ENCODE peak calls at places on chromosomes 11 and 22, in six cellular contexts. One of them, this sample, is unnamed.

GRCh38 chr11:108601150-108601549 is 7.6 kb upstream of the EXPH5 start:
- DNase-seq in transverse colon: no peak
- DNase-seq in thyroid gland: no peak
- DNase-seq in GM06990: no peak
- DNase-seq in lower lobe of right lung: no peak
- DNase-seq in psoas muscle: no peak
- DNase-seq in this sample: no peak

GRCh38 chr22:40966683-40967082 is 15.5 kb downstream of the RBX1 start:
- DNase-seq in transverse colon: no peak
- DNase-seq in thyroid gland: no peak
- DNase-seq in GM06990: no peak
- DNase-seq in lower lobe of right lung: peak; percentile 31
- DNase-seq in psoas muscle: no peak
- DNase-seq in this sample: no peak

GRCh38 chr11:102343789-102344188 is 3.2 kb upstream of the BIRC2 start:
- DNase-seq in transverse colon: no peak
- DNase-seq in thyroid gland: no peak
- DNase-seq in GM06990: no peak
- DNase-seq in lower lobe of right lung: no peak
- DNase-seq in psoas muscle: no peak
- DNase-seq in this sample: no peak

GRCh38 chr11:105181100-105181499 is 41.5 kb upstream of the CARD18 start:
- DNase-seq in transverse colon: no peak
- DNase-seq in thyroid gland: no peak
- DNase-seq in GM06990: no peak
- DNase-seq in lower lobe of right lung: no peak
- DNase-seq in psoas muscle: no peak
- DNase-seq in this sample: no peak

GRCh38 chr11:45774023-45774655 is 30.8 kb upstream of the SLC35C1 start:
- DNase-seq in transverse colon: no peak
- DNase-seq in thyroid gland: no peak
- DNase-seq in GM06990: no peak
- DNase-seq in lower lobe of right lung: no peak
- DNase-seq in psoas muscle: no peak
- DNase-seq in this sample: no peak

GRCh38 chr11:36540998-36541397 is 26.8 kb upstream of the RAG1 start:
- DNase-seq in transverse colon: peak; percentile 51
- DNase-seq in thyroid gland: no peak
- DNase-seq in GM06990: peak; percentile 29
- DNase-seq in lower lobe of right lung: no peak
- DNase-seq in psoas muscle: no peak
- DNase-seq in this sample: no peak

GRCh38 chr11:33652930-33653329 is 47.7 kb downstream of the C11orf91 start:
- DNase-seq in transverse colon: no peak
- DNase-seq in thyroid gland: no peak
- DNase-seq in GM06990: no peak
- DNase-seq in lower lobe of right lung: no peak
- DNase-seq in psoas muscle: no peak
- DNase-seq in this sample: no peak

GRCh38 chr22:50170453-50171318 is at the start of gene PANX2:
- DNase-seq in transverse colon: no peak
- DNase-seq in thyroid gland: peak; percentile 34
- DNase-seq in GM06990: no peak
- DNase-seq in lower lobe of right lung: no peak
- DNase-seq in psoas muscle: peak; percentile 52
- DNase-seq in this sample: no peak

GRCh38 chr11:80155412-80156017 is 714.7 kb upstream of the TENM4 start:
- DNase-seq in transverse colon: no peak
- DNase-seq in thyroid gland: no peak
- DNase-seq in GM06990: no peak
- DNase-seq in lower lobe of right lung: no peak
- DNase-seq in psoas muscle: no peak
- DNase-seq in this sample: no peak

GRCh38 chr22:30017375-30017774 is 62.9 kb upstream of the HORMAD2 start:
- DNase-seq in transverse colon: no peak
- DNase-seq in thyroid gland: no peak
- DNase-seq in GM06990: no peak
- DNase-seq in lower lobe of right lung: no peak
- DNase-seq in psoas muscle: no peak
- DNase-seq in this sample: no peak

GRCh38 chr11:95919514-95919913 is 4.4 kb downstream of the MTMR2 start:
- DNase-seq in transverse colon: no peak
- DNase-seq in thyroid gland: no peak
- DNase-seq in GM06990: no peak
- DNase-seq in lower lobe of right lung: no peak
- DNase-seq in psoas muscle: no peak
- DNase-seq in this sample: no peak

GRCh38 chr11:119567667-119568582 is 145.0 kb upstream of the THY1 start:
- DNase-seq in transverse colon: no peak
- DNase-seq in thyroid gland: peak; percentile 41
- DNase-seq in GM06990: peak; percentile 36
- DNase-seq in lower lobe of right lung: no peak
- DNase-seq in psoas muscle: no peak
- DNase-seq in this sample: no peak

GRCh38 chr11:68956547-68957254 is 24.1 kb downstream of the MRGPRD start:
- DNase-seq in transverse colon: no peak
- DNase-seq in thyroid gland: no peak
- DNase-seq in GM06990: no peak
- DNase-seq in lower lobe of right lung: no peak
- DNase-seq in psoas muscle: peak; percentile 26
- DNase-seq in this sample: no peak

GRCh38 chr11:10806206-10806605 is 2.5 kb downstream of the EIF4G2 start:
- DNase-seq in transverse colon: no peak
- DNase-seq in thyroid gland: no peak
- DNase-seq in GM06990: no peak
- DNase-seq in lower lobe of right lung: no peak
- DNase-seq in psoas muscle: no peak
- DNase-seq in this sample: no peak

GRCh38 chr11:86724137-86724536 is 51.7 kb upstream of the ME3 start:
- DNase-seq in transverse colon: no peak
- DNase-seq in thyroid gland: no peak
- DNase-seq in GM06990: no peak
- DNase-seq in lower lobe of right lung: no peak
- DNase-seq in psoas muscle: no peak
- DNase-seq in this sample: no peak

GRCh38 chr22:36302439-36303114 is 49.6 kb downstream of the APOL1 start:
- DNase-seq in transverse colon: no peak
- DNase-seq in thyroid gland: no peak
- DNase-seq in GM06990: no peak
- DNase-seq in lower lobe of right lung: no peak
- DNase-seq in psoas muscle: no peak
- DNase-seq in this sample: no peak

GRCh38 chr22:40153186-40153585 is 24.5 kb upstream of the TNRC6B start:
- DNase-seq in transverse colon: no peak
- DNase-seq in thyroid gland: no peak
- DNase-seq in GM06990: no peak
- DNase-seq in lower lobe of right lung: no peak
- DNase-seq in psoas muscle: no peak
- DNase-seq in this sample: no peak

GRCh38 chr11:134725211-134725610 is 313.2 kb upstream of the B3GAT1 start:
- DNase-seq in transverse colon: no peak
- DNase-seq in thyroid gland: no peak
- DNase-seq in GM06990: no peak
- DNase-seq in lower lobe of right lung: no peak
- DNase-seq in psoas muscle: no peak
- DNase-seq in this sample: no peak

GRCh38 chr11:118908931-118909618 is 16.7 kb downstream of the BCL9L start:
- DNase-seq in transverse colon: peak; percentile 71
- DNase-seq in thyroid gland: peak; percentile 87
- DNase-seq in GM06990: no peak
- DNase-seq in lower lobe of right lung: peak; percentile 75
- DNase-seq in psoas muscle: peak; percentile 94
- DNase-seq in this sample: no peak

GRCh38 chr11:68677432-68677831 is 6.9 kb upstream of the GAL start:
- DNase-seq in transverse colon: no peak
- DNase-seq in thyroid gland: no peak
- DNase-seq in GM06990: no peak
- DNase-seq in lower lobe of right lung: no peak
- DNase-seq in psoas muscle: peak; percentile 69
- DNase-seq in this sample: peak; percentile 93

GRCh38 chr22:24521791-24522245 is 26.7 kb downstream of the UPB1 start:
- DNase-seq in transverse colon: peak; percentile 68
- DNase-seq in thyroid gland: peak; percentile 80
- DNase-seq in GM06990: no peak
- DNase-seq in lower lobe of right lung: peak; percentile 76
- DNase-seq in psoas muscle: peak; percentile 52
- DNase-seq in this sample: peak; percentile 47

GRCh38 chr22:48819991-48820390 is 1007.7 kb downstream of the BRD1 start:
- DNase-seq in transverse colon: no peak
- DNase-seq in thyroid gland: no peak
- DNase-seq in GM06990: no peak
- DNase-seq in lower lobe of right lung: no peak
- DNase-seq in psoas muscle: no peak
- DNase-seq in this sample: no peak

GRCh38 chr11:79101736-79102135 is 339.1 kb downstream of the TENM4 start:
- DNase-seq in transverse colon: no peak
- DNase-seq in thyroid gland: peak; percentile 51
- DNase-seq in GM06990: no peak
- DNase-seq in lower lobe of right lung: no peak
- DNase-seq in psoas muscle: no peak
- DNase-seq in this sample: no peak

GRCh38 chr11:42657169-42657568 is 654.6 kb upstream of the API5 start:
- DNase-seq in transverse colon: no peak
- DNase-seq in thyroid gland: no peak
- DNase-seq in GM06990: no peak
- DNase-seq in lower lobe of right lung: no peak
- DNase-seq in psoas muscle: no peak
- DNase-seq in this sample: no peak

GRCh38 chr11:63813563-63814382 is 517 bp downstream of the SPINDOC start:
- DNase-seq in transverse colon: peak; percentile 47
- DNase-seq in thyroid gland: peak; percentile 65
- DNase-seq in GM06990: peak; percentile 64
- DNase-seq in lower lobe of right lung: peak; percentile 72
- DNase-seq in psoas muscle: peak; percentile 71
- DNase-seq in this sample: no peak

DNA sequence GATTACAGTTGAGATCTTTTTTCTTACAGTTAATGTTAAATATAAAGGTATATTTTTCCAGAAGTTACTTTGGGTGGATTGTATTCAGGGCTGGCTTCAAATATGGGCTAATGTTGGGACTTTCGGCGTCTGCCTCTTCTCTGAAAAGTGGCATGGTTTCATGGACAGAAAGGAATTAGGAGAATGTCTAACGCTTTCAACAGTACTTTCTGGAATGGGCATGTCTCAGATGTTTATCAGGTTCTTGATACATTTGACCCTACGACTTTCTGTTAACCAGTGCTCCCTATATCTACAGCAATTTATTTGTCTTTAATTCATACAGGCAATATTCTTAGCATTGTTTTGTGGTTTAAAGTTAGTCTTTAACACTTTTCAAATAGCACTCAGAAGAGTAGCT is 33.7 kb downstream of the ZC3H12C start:
- DNase-seq in transverse colon: no peak
- DNase-seq in thyroid gland: no peak
- DNase-seq in GM06990: no peak
- DNase-seq in lower lobe of right lung: no peak
- DNase-seq in psoas muscle: no peak
- DNase-seq in this sample: no peak
- H3K36me3 ChIP-seq in transverse colon: no peaks in the 10 kb centered on the region
- H3K36me3 ChIP-seq in thyroid gland: no peaks in the 10 kb centered on the region
- H3K36me3 ChIP-seq in GM06990: peaks cover 2% of the 10 kb centered on the region
- H3K36me3 ChIP-seq in lower lobe of right lung: no peaks in the 10 kb centered on the region
- H3K36me3 ChIP-seq in psoas muscle: no peaks in the 10 kb centered on the region
- H3K36me3 ChIP-seq in this sample: no peaks in the 10 kb centered on the region

DNA sequence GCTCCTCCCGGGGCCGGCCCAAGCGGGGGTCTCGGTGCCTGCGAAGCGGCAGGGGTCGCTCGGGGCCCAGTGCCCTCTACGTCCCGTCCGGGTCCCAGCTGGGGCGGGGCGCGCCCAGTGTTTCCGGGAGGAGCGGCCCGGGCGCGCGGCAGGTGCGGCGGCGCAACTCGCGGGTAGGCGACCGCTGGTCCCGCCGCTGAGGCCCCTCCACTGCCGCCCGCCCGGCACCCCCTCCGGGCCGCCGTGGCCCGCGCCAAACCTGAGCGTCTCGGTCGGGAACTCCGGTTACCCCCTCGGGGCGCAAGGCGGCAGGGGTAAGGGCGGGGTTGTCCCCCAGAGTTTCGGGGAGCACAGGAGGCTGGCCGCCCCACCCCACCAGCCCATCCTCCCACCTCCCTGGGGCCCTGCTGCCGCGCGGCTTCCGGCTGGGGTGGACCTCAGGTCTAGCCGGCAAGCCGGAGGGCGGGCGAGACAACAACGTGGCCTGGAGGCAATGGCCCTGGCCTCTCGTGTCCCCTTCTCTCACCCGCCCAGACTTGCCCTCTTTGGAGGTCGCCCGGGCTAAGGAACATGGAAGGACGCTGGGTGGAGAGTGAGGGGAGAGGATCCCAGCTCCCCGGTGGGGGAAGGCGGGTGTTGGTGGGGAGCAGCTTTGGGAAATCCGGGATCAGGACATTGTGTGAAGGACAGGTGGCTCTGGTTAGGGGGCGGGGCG is 416 bp upstream of the CRACR2B start:
- DNase-seq in transverse colon: peak; percentile 74
- DNase-seq in thyroid gland: no peak
- DNase-seq in GM06990: peak; percentile 82
- DNase-seq in lower lobe of right lung: no peak
- DNase-seq in psoas muscle: no peak
- DNase-seq in this sample: no peak
- H3K27me3 ChIP-seq in transverse colon: peaks cover 70% of the 10 kb centered on the region
- H3K27me3 ChIP-seq in thyroid gland: no peaks in the 10 kb centered on the region
- H3K27me3 ChIP-seq in GM06990: peaks cover 1% of the 10 kb centered on the region
- H3K27me3 ChIP-seq in lower lobe of right lung: no peaks in the 10 kb centered on the region
- H3K27me3 ChIP-seq in psoas muscle: peaks cover 13% of the 10 kb centered on the region
- H3K27me3 ChIP-seq in this sample: peaks cover 2% of the 10 kb centered on the region

DNA sequence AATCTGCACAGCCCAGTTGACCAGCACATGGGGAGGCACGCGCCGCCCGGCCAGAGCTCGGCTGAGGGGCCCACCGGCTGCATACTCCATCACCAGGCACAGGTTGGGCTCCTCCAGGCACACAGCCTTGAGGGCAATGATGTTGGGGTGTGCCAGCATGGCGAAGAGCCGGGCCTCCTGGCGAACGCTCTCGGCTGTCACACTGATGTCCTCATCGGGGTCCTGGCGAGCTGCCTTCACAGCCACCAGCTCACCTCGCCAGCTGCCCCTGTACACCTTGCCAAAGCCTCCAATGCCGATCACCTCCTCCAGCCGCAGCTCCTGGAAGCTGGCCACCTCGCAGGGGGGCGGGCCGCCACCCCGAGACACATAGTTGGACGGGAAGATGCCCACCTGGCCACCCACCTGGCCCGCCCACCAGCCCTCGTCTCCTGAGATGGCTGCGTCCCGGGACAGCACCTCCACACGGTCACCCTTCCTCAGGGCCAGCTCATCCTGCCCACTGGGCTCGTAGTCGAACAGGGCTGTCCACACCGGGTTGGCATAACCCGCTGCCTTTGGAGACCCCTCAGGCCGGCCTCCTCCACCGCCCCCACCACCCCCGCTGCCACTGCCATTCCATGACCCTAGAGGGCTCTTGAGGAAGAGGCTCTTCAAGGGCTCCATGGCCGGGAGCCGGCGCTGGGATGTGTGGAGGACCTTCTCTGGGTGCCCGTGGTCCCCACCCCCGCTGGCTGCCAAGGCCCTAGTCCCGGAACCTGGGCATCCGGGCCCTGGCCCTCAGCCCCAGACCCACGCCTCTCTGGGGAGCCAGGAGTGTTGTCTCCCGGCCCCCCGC is 711 bp downstream of the MAP3K11 start:
- DNase-seq in transverse colon: no peak
- DNase-seq in thyroid gland: peak; percentile 61
- DNase-seq in GM06990: no peak
- DNase-seq in lower lobe of right lung: peak; percentile 70
- DNase-seq in psoas muscle: peak; percentile 75
- DNase-seq in this sample: no peak
- TF ChIP-seq CTCF in transverse colon: no peak
- TF ChIP-seq CTCF in thyroid gland: no peak
- TF ChIP-seq CTCF in GM06990: no peak
- TF ChIP-seq CTCF in lower lobe of right lung: no peak
- TF ChIP-seq CTCF in psoas muscle: no peak
- TF ChIP-seq CTCF in this sample: no peak

GRCh38 chr11:44695169-44695833 is 31.5 kb upstream of the TSPAN18 start:
- DNase-seq in transverse colon: no peak
- DNase-seq in thyroid gland: no peak
- DNase-seq in GM06990: no peak
- DNase-seq in lower lobe of right lung: no peak
- DNase-seq in psoas muscle: no peak
- DNase-seq in this sample: no peak
- H3K36me3 ChIP-seq in transverse colon: no peaks in the 10 kb centered on the region
- H3K36me3 ChIP-seq in thyroid gland: no peaks in the 10 kb centered on the region
- H3K36me3 ChIP-seq in GM06990: no peaks in the 10 kb centered on the region
- H3K36me3 ChIP-seq in lower lobe of right lung: no peaks in the 10 kb centered on the region
- H3K36me3 ChIP-seq in psoas muscle: no peaks in the 10 kb centered on the region
- H3K36me3 ChIP-seq in this sample: no peaks in the 10 kb centered on the region

This sample was measured in kidney epithelial cell.